ENCODE peak calls at places on chromosomes 1 and 21, in eight cellular contexts. R, W, A, Y, V, Q, C and O are unnamed samples. For H3K27me3, the result is how much of the 10 kb centered on the place peaks cover.

GRCh38 chr1:53690411-53690810 is 48.6 kb downstream of the GLIS1 start:
- DNase-seq in R (no peak), W (no peak), A (no peak), Y (no peak), V (no peak), Q (no peak), C (no peak), O (no peak)

GRCh38 chr1:164780863-164781262 is 221.9 kb downstream of the PBX1 start:
- DNase-seq in R (peak), W (no peak), A (no peak), Y (no peak), V (no peak), Q (peak), C (peak), O (no peak)

GRCh38 chr1:91807921-91808620 is 77.9 kb downstream of the TGFBR3 start:
- DNase-seq in R (no peak), W (no peak), A (no peak), Y (no peak), V (no peak), Q (no peak), C (no peak), O (no peak)

GRCh38 chr1:164587617-164588367 is 28.8 kb downstream of the PBX1 start:
- DNase-seq in R (no peak), W (no peak), A (no peak), Y (no peak), V (no peak), Q (no peak), C (no peak), O (peak)

GRCh38 chr21:33402011-33402979 is 918 bp upstream of the IFNGR2 start:
- DNase-seq in R (peak), W (peak), A (peak), Y (no peak), V (peak), Q (peak), C (peak), O (no peak)

GRCh38 chr21:17492415-17493168 is 20.3 kb upstream of the CXADR start:
- DNase-seq in R (no peak), W (no peak), A (no peak), Y (no peak), V (no peak), Q (peak), C (no peak), O (no peak)

GRCh38 chr1:162922196-162922595 is 61.2 kb upstream of the CCDC190 start:
- DNase-seq in R (no peak), W (no peak), A (no peak), Y (no peak), V (no peak), Q (no peak), C (no peak), O (no peak)

GRCh38 chr1:204900721-204901120 is 30.1 kb downstream of the NFASC start:
- DNase-seq in R (no peak), W (no peak), A (no peak), Y (no peak), V (no peak), Q (no peak), C (no peak), O (no peak)

GRCh38 chr1:2411801-2412394 is 466 bp downstream of the PEX10 start:
- DNase-seq in R (no peak), W (no peak), A (no peak), Y (peak), V (no peak), Q (no peak), C (no peak), O (peak)

DNA sequence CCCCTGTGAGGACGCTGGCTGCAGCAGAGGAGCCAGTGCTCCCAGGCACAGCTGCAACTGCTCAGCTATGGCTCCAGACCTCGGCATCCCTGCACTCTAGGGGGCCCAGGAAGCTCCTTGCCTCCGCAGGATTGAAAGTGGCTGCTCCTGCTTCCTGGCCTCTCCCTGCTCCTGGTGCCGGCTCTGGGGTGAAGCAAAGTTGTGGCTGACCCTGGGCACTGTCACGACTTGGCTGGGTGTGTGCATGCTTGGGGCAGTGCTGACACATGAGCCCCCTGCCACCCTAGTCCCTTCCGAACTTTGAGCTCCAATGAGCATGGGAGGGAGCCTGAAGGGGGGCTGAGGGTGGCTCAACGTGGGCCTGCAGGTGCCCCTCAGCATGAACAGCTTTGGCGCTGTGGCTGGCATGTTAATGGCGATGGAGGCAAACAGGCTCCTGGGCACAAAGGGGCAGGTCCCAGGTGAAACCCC is 1512.2 kb downstream of the KCNT2 start:
- DNase-seq in R (no peak), W (no peak), A (no peak), Y (no peak), V (no peak), Q (no peak), C (no peak), O (no peak)
- H3K27me3 ChIP-seq in R (under half), W (under half), A (under half), Y (under half), V (under half), Q (under half), C (under half), O (under half)

GRCh38 chr1:46742069-46742468 is 23.2 kb upstream of the EFCAB14 start:
- DNase-seq in R (no peak), W (no peak), A (no peak), Y (no peak), V (no peak), Q (no peak), C (no peak), O (no peak)
- H3K4me3 ChIP-seq in R (no peak), W (no peak), A (no peak), Y (no peak), V (no peak), Q (no peak), C (no peak), O (no peak)

DNA sequence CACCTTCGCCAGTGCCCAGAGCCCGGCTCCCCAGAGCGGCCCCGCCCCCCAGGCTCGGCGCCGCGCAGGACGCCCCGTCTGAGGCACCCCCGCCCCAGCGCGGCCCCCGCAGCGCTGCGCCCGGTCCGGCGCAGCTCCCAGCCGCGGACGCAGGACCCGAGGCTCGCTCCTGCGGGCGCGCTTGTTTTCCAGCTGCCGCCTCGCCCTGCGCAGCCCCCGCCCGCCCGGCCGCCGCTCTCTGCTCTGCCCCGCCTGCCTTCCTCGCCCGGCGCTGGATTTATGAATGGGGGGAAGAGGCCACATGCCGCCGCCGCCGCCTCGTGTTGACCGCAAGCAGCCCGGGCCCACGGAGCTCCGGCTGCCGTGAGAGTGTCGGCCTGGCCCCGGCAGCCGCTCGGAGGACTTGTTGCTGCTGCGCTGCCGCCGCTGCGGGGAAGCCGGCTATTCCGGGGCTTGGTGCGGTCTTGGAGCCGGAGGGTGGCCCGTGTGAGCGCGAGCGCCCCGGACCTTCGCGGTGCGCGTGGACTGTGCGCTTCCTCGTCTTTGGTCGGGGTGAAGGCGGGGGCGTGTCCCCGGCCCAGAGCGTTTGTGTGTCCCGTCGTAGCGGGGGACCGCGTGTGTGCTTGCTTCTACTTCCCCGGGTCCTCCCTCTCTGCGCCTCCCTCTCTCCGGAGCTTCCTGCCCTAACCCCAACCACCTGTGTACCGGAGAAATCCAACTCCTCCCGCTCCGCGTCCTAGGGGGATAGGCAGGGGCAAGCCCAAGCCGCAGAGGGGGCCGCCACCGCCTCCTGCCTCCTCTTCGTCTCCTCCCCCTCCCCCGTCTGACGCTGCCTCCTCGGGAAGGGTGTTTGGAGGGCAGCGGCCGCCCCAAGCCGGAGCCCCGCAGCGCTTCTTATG is 739 bp downstream of the KCNC4 start:
- DNase-seq in R (no peak), W (peak), A (no peak), Y (peak), V (no peak), Q (peak), C (peak), O (peak)
- H3K27me3 ChIP-seq in R (under half), W (under half), A (under half), Y (under half), V (under half), Q (under half), C (half or more), O (under half)

GRCh38 chr1:93448292-93448982 is 519 bp downstream of the FNBP1L start:
- DNase-seq in R (no peak), W (peak), A (no peak), Y (no peak), V (no peak), Q (peak), C (peak), O (peak)

GRCh38 chr1:93448983-93449805 is 1.3 kb downstream of the FNBP1L start:
- DNase-seq in R (no peak), W (peak), A (no peak), Y (no peak), V (no peak), Q (peak), C (peak), O (peak)

GRCh38 chr1:93450331-93450730 is 2.4 kb downstream of the FNBP1L start:
- DNase-seq in R (no peak), W (no peak), A (no peak), Y (no peak), V (no peak), Q (no peak), C (no peak), O (no peak)

GRCh38 chr1:93447481-93448291 is at the start of gene FNBP1L:
- DNase-seq in R (no peak), W (peak), A (peak), Y (peak), V (peak), Q (peak), C (peak), O (peak)

GRCh38 chr1:93446837-93447451 is 974 bp upstream of the FNBP1L start:
- DNase-seq in R (no peak), W (peak), A (no peak), Y (no peak), V (no peak), Q (peak), C (no peak), O (no peak)
- H3K4me3 ChIP-seq in R (no peak), W (peak), A (peak), Y (peak), V (peak), Q (peak), C (no peak), O (peak)

DNA sequence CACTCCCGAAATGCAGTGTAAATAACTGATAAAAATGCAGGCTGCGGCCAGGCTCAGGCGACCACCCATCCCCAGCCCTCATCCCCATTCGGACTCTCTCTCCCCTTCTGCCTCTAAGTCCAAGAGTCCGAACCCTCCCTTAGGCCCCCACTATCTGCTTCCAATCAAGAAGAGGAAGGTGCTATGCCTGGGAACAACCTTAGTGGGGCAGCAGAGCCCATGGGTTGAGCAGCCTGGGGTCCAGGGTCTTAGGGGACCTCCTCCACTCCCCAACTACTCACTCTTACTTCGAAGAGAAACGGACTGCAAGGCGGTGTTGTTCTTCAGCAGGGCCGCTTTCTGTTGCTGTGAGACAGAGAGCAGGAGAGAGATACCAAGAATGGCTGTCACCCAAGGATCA is 12.2 kb downstream of the ARHGEF2 start:
- DNase-seq in R (no peak), W (no peak), A (no peak), Y (no peak), V (no peak), Q (no peak), C (no peak), O (no peak)
- H3K27me3 ChIP-seq in R (under half), W (under half), A (under half), Y (under half), V (under half), Q (under half), C (under half), O (under half)

GRCh38 chr1:42888013-42888633 is 41.7 kb downstream of the ZNF691 start:
- DNase-seq in R (no peak), W (no peak), A (no peak), Y (no peak), V (no peak), Q (no peak), C (no peak), O (no peak)

GRCh38 chr1:42893064-42893463 is 46.7 kb downstream of the ZNF691 start:
- DNase-seq in R (no peak), W (no peak), A (no peak), Y (no peak), V (no peak), Q (no peak), C (no peak), O (no peak)

GRCh38 chr1:42889264-42889663 is 42.9 kb downstream of the ZNF691 start:
- DNase-seq in R (no peak), W (no peak), A (no peak), Y (no peak), V (no peak), Q (no peak), C (no peak), O (no peak)

GRCh38 chr1:42887366-42887765 is 41.0 kb downstream of the ZNF691 start:
- DNase-seq in R (no peak), W (no peak), A (no peak), Y (no peak), V (no peak), Q (no peak), C (no peak), O (no peak)

GRCh38 chr1:42891471-42891870 is 45.1 kb downstream of the ZNF691 start:
- DNase-seq in R (no peak), W (peak), A (peak), Y (no peak), V (no peak), Q (no peak), C (no peak), O (no peak)
- H3K4me3 ChIP-seq in R (no peak), W (no peak), A (no peak), Y (no peak), V (no peak), Q (no peak), C (no peak), O (no peak)